ENCODE peak calls at places on chromosomes 16 and 17, in ten cellular contexts. M is NCI-H1436; E is fibroblast of the aortic adventitia; Y is GM06990; N is neural progenitor cell; U is stimulated activated CD4-positive, alpha-beta T cell treated with anti-CD3 and anti-CD28 coated beads, TNF-alpha, amount 100 ng/mL, for 4 hours; Q is KBM-7; T is endothelial cell of umbilical vein; H is NCI-H226; W is endodermal cell. F is an unnamed sample.

GRCh38 chr17:75511610-75512575 is 3.4 kb downstream of the CASKIN2 start:
- DNase-seq in Q (no peak), U (no peak), Y (no peak), T (no peak), W (no peak), H (no peak), E (no peak), M (no peak), N (no peak), F (peak)

GRCh38 chr17:50364715-50365114 is 8.3 kb downstream of the MRPL27 start:
- DNase-seq in H (peak), Y (no peak), M (no peak), U (no peak), T (no peak), N (peak), Q (no peak), E (no peak), W (peak), F (no peak)

GRCh38 chr17:7882068-7882467 is 6.5 kb upstream of the CHD3 start:
- DNase-seq in Q (no peak), E (no peak), N (no peak), H (no peak), W (peak), T (no peak), Y (no peak), M (no peak), U (no peak), F (no peak)

GRCh38 chr17:81998719-81999438 is 21.4 kb downstream of the ASPSCR1 start:
- DNase-seq in M (no peak), N (no peak), T (no peak), Y (no peak), H (no peak), Q (no peak), E (no peak), U (no peak), W (no peak), F (no peak)

GRCh38 chr16:81562174-81562849 is 117.7 kb downstream of the CMIP start:
- DNase-seq in T (peak), E (peak), M (no peak), N (no peak), Y (no peak), Q (no peak), H (no peak), U (no peak), W (no peak), F (no peak)

GRCh38 chr16:27720731-27721547 is 171.0 kb downstream of the KATNIP start:
- DNase-seq in E (peak), H (no peak), U (no peak), N (peak), T (no peak), Y (no peak), W (no peak), Q (no peak), M (no peak), F (peak)

GRCh38 chr16:1308977-1309885 is at the start of gene UBE2I:
- DNase-seq in Y (peak), U (peak), H (peak), W (peak), M (peak), N (peak), E (peak), T (peak), Q (peak), F (peak)

GRCh38 chr16:12819126-12820117 is 15.7 kb upstream of the CPPED1 start:
- DNase-seq in T (peak), H (no peak), Y (peak), M (no peak), U (peak), W (peak), Q (peak), E (peak), N (peak), F (peak)

GRCh38 chr16:8660841-8661301 is 13.5 kb upstream of the ABAT start:
- DNase-seq in H (peak), W (peak), U (no peak), Y (peak), Q (peak), T (peak), N (peak), E (peak), M (peak), F (peak)

GRCh38 chr16:89917773-89918452 is 749 bp upstream of the MC1R start:
- DNase-seq in Q (peak), H (peak), W (peak), T (peak), U (peak), N (peak), E (peak), M (peak), Y (peak), F (peak)

GRCh38 chr16:77951788-77952187 is 70.6 kb upstream of the CLEC3A start:
- DNase-seq in N (peak), H (no peak), M (peak), T (no peak), Y (no peak), Q (peak), E (no peak), W (peak), U (no peak), F (no peak)

GRCh38 chr17:15944720-15945492 is at the start of gene ADORA2B:
- DNase-seq in N (peak), W (peak), M (peak), U (peak), Y (peak), H (peak), E (peak), T (peak), Q (peak), F (peak)

GRCh38 chr16:53041196-53041977 is 11.3 kb downstream of the CHD9NB start:
- DNase-seq in M (no peak), H (no peak), E (peak), U (no peak), N (peak), T (peak), Q (peak), Y (no peak), W (peak), F (peak)

GRCh38 chr17:61393550-61393903 is 6.1 kb upstream of the TBX2 start:
- DNase-seq in Q (peak), H (no peak), M (no peak), E (no peak), W (peak), T (no peak), N (no peak), U (no peak), Y (no peak), F (no peak)

GRCh38 chr17:33342025-33342424 is 48.9 kb upstream of the ASIC2 start:
- DNase-seq in Y (no peak), E (no peak), M (no peak), Q (peak), U (no peak), W (no peak), T (no peak), N (no peak), H (no peak), F (no peak)

GRCh38 chr16:88440686-88441405 is 12.2 kb upstream of the ZFPM1 start:
- DNase-seq in Q (no peak), M (no peak), E (no peak), H (no peak), T (no peak), Y (no peak), U (no peak), N (no peak), W (no peak), F (no peak)